ENCODE peak calls at places on chromosomes 3 and 15, in ten cellular contexts. F, I, H, M, G, Y, O, K, N and D are unnamed samples.

GRCh38 chr15:51403946-51404695 is 62.7 kb downstream of the GLDN start:
- DNase-seq in M (no peak), I (no peak), N (no peak), G (peak; percentile 7), O (no peak), H (no peak), F (no peak), Y (no peak), K (no peak), D (no peak)

GRCh38 chr3:62238003-62238402 is 135.3 kb downstream of the FEZF2 start:
- DNase-seq in F (no peak), M (no peak), N (no peak), G (no peak), I (no peak), H (no peak), K (no peak), O (no peak), Y (peak; percentile 2), D (no peak)

GRCh38 chr15:97461212-97461611 is 499.3 kb upstream of the ARRDC4 start:
- DNase-seq in Y (no peak), K (no peak), N (peak; percentile 54), H (no peak), G (no peak), I (no peak), O (no peak), F (no peak), M (no peak), D (no peak)

GRCh38 chr3:22713936-22714335 is 489.2 kb upstream of the UBE2E2 start:
- DNase-seq in N (peak; percentile 93), Y (no peak), O (no peak), H (no peak), G (no peak), M (peak; percentile 11), F (no peak), K (no peak), I (no peak), D (no peak)

GRCh38 chr15:99963096-99963825 is 230.0 kb upstream of the LYSMD4 start:
- DNase-seq in O (no peak), I (no peak), M (no peak), K (no peak), H (no peak), N (no peak), Y (no peak), F (no peak), G (no peak), D (no peak)

GRCh38 chr3:169356284-169356955 is 307.1 kb downstream of the MECOM start:
- DNase-seq in F (peak; percentile 46), O (no peak), M (no peak), N (no peak), G (no peak), Y (no peak), I (no peak), H (no peak), K (no peak), D (no peak)

GRCh38 chr3:52939600-52939999 is 42.3 kb upstream of the STIMATE start:
- DNase-seq in K (no peak), I (no peak), O (no peak), F (peak; percentile 39), G (no peak), M (no peak), H (no peak), N (peak; percentile 5), Y (no peak), D (no peak)

GRCh38 chr3:139204756-139205155 is 139.1 kb upstream of the MRPS22 start:
- DNase-seq in F (no peak), O (no peak), I (no peak), K (no peak), N (peak; percentile 33), Y (no peak), G (no peak), M (no peak), H (no peak), D (no peak)

GRCh38 chr3:7875858-7876442 is 625.7 kb upstream of the LMCD1 start:
- DNase-seq in Y (no peak), K (no peak), O (no peak), F (no peak), I (no peak), H (no peak), N (peak; percentile 41), M (no peak), G (no peak), D (no peak)

GRCh38 chr15:55289573-55290360 is at the start of gene RAB27A:
- DNase-seq in Y (peak; percentile 74), I (peak; percentile 62), K (peak; percentile 13), H (no peak), G (peak; percentile 81), F (peak; percentile 76), N (peak; percentile 61), M (peak; percentile 77), O (peak; percentile 79), D (no peak)

GRCh38 chr15:100687532-100688215 is 85.3 kb downstream of the ASB7 start:
- DNase-seq in I (no peak), N (peak; percentile 82), F (no peak), K (no peak), Y (no peak), O (no peak), M (no peak), G (no peak), H (no peak), D (no peak)